ENCODE peak calls at places on chromosomes 2 and 18, in seven cellular contexts. L, Z, X, J, T, N and H are unnamed samples.

GRCh38 chr2:217622664-217623063 is 380.1 kb downstream of the TNS1 start:
- DNase-seq in L (no peak), Z (peak; percentile 66), X (no peak), J (no peak), T (no peak), N (no peak), H (no peak)

GRCh38 chr2:182592691-182593393 is 123.2 kb upstream of the DNAJC10 start:
- DNase-seq in L (no peak), Z (no peak), X (no peak), J (no peak), T (no peak), N (no peak), H (no peak)

GRCh38 chr2:10513201-10513600 is 65.1 kb upstream of the ODC1 start:
- DNase-seq in L (no peak), Z (no peak), X (no peak), J (no peak), T (no peak), N (no peak), H (no peak)

GRCh38 chr2:140895378-140895777 is 1235.4 kb downstream of the LRP1B start:
- DNase-seq in L (no peak), Z (no peak), X (no peak), J (no peak), T (no peak), N (no peak), H (no peak)

GRCh38 chr2:142868281-142868762 is 9.1 kb upstream of the KYNU start:
- DNase-seq in L (no peak), Z (no peak), X (no peak), J (no peak), T (peak; percentile 75), N (peak; percentile 96), H (no peak)

GRCh38 chr2:72991980-72992733 is 74.8 kb downstream of the EMX1 start:
- DNase-seq in L (no peak), Z (no peak), X (no peak), J (no peak), T (no peak), N (no peak), H (no peak)

GRCh38 chr18:45627204-45627526 is 11.9 kb downstream of the SLC14A2 start:
- DNase-seq in L (no peak), Z (no peak), X (no peak), J (no peak), T (no peak), N (no peak), H (no peak)

GRCh38 chr2:105866439-105867170 is 121.9 kb downstream of the NCK2 start:
- DNase-seq in L (no peak), Z (no peak), X (peak; percentile 38), J (no peak), T (no peak), N (peak; percentile 31), H (no peak)

GRCh38 chr2:127620867-127621266 is 25.1 kb upstream of the GPR17 start:
- DNase-seq in L (peak; percentile 85), Z (no peak), X (no peak), J (no peak), T (no peak), N (no peak), H (no peak)

GRCh38 chr2:98455494-98455976 is 10.9 kb downstream of the INPP4A start:
- DNase-seq in L (peak; percentile 44), Z (no peak), X (peak; percentile 38), J (no peak), T (no peak), N (no peak), H (peak; percentile 54)

GRCh38 chr18:40553029-40553428 is 1402.0 kb upstream of the PIK3C3 start:
- DNase-seq in L (no peak), Z (no peak), X (no peak), J (no peak), T (no peak), N (peak; percentile 41), H (no peak)

GRCh38 chr2:112033600-112033999 is 21.5 kb upstream of the TMEM87B start:
- DNase-seq in L (no peak), Z (peak; percentile 18), X (peak; percentile 82), J (no peak), T (no peak), N (peak; percentile 70), H (no peak)

GRCh38 chr2:182301093-182301492 is 125.7 kb downstream of the PDE1A start:
- DNase-seq in L (no peak), Z (peak; percentile 19), X (peak; percentile 61), J (no peak), T (no peak), N (peak; percentile 13), H (no peak)

GRCh38 chr2:200781626-200782025 is 30.1 kb upstream of the BZW1 start:
- DNase-seq in L (no peak), Z (no peak), X (no peak), J (no peak), T (no peak), N (peak; percentile 65), H (no peak)

GRCh38 chr2:234300393-234300792 is 196.5 kb downstream of the ARL4C start:
- DNase-seq in L (no peak), Z (no peak), X (no peak), J (no peak), T (no peak), N (no peak), H (no peak)

GRCh38 chr2:220932041-220932440 is 640.1 kb downstream of the EPHA4 start:
- DNase-seq in L (no peak), Z (no peak), X (no peak), J (no peak), T (no peak), N (peak; percentile 4), H (no peak)

GRCh38 chr18:65091737-65092329 is 659.0 kb upstream of the CDH7 start:
- DNase-seq in L (no peak), Z (peak; percentile 71), X (peak; percentile 3), J (no peak), T (no peak), N (peak; percentile 44), H (peak; percentile 72)

GRCh38 chr18:21330122-21330701 is 88.2 kb downstream of the GREB1L start:
- DNase-seq in L (no peak), Z (peak; percentile 24), X (peak; percentile 41), J (no peak), T (no peak), N (peak; percentile 50), H (no peak)